ENCODE peak calls at places on chromosomes 11 and 22, in ten cellular contexts. B is A549; G is GM12865; X is aorta; L is RWPE2; J is breast epithelium; H is lung microvascular endothelial cell; K is stimulated activated naive CD4-positive, alpha-beta T cell; I is stimulated activated CD4-positive, alpha-beta T cell treated with anti-CD3 and anti-CD28 coated beads, Interleukin-4, amount 100 ng/mL, for 24 hours; D is stimulated activated CD8-positive, alpha-beta memory T cell treated with anti-CD3 and anti-CD28 coated beads, Interleukin-15, amount 100 ng/mL, for 1 hour. O is an unnamed sample.

GRCh38 chr22:40058265-40058664 is 63.5 kb downstream of the FAM83F start:
- DNase-seq in B (no peak), G (no peak), X (no peak), L (no peak), J (no peak), H (peak; percentile 32), K (no peak), I (peak; percentile 49), D (no peak), O (no peak)

GRCh38 chr11:134346101-134346975 is 14.6 kb downstream of the GLB1L2 start:
- DNase-seq in B (no peak), G (no peak), X (no peak), L (no peak), J (no peak), H (no peak), K (no peak), I (no peak), D (no peak), O (no peak)

GRCh38 chr22:19879996-19880785 is 25.5 kb upstream of the GNB1L start:
- DNase-seq in B (no peak), G (no peak), X (peak; percentile 41), L (peak; percentile 63), J (no peak), H (no peak), K (no peak), I (no peak), D (no peak), O (no peak)

GRCh38 chr22:50728523-50728931 is 9.5 kb upstream of the ACR start:
- DNase-seq in B (no peak), G (no peak), X (peak; percentile 25), L (peak; percentile 35), J (peak; percentile 51), H (no peak), K (no peak), I (no peak), D (no peak), O (no peak)

GRCh38 chr11:120135838-120136237 is 2.1 kb downstream of the TRIM29 start:
- DNase-seq in B (no peak), G (no peak), X (peak; percentile 21), L (peak; percentile 70), J (no peak), H (no peak), K (no peak), I (no peak), D (no peak), O (no peak)

GRCh38 chr11:74681686-74682651 is 49.3 kb downstream of the CHRDL2 start:
- DNase-seq in B (no peak), G (no peak), X (peak; percentile 49), L (no peak), J (peak; percentile 75), H (no peak), K (no peak), I (no peak), D (no peak), O (no peak)

GRCh38 chr11:95067828-95068244 is 1.1 kb downstream of the SRSF8 start:
- DNase-seq in B (no peak), G (no peak), X (no peak), L (no peak), J (no peak), H (no peak), K (no peak), I (no peak), D (no peak), O (no peak)

GRCh38 chr11:119315139-119316016 is 1.6 kb downstream of the MCAM start:
- DNase-seq in B (no peak), G (peak; percentile 57), X (peak; percentile 73), L (no peak), J (no peak), H (peak; percentile 41), K (peak; percentile 26), I (peak; percentile 48), D (no peak), O (peak; percentile 88)

GRCh38 chr11:70118642-70119041 is 40.5 kb downstream of the ANO1 start:
- DNase-seq in B (no peak), G (no peak), X (no peak), L (no peak), J (no peak), H (no peak), K (no peak), I (no peak), D (no peak), O (no peak)

GRCh38 chr11:75563978-75564552 is 2.0 kb downstream of the SERPINH1 start:
- DNase-seq in B (no peak), G (no peak), X (peak; percentile 86), L (no peak), J (no peak), H (peak; percentile 90), K (no peak), I (no peak), D (no peak), O (no peak)

GRCh38 chr22:37126882-37127281 is 17.4 kb upstream of the TMPRSS6 start:
- DNase-seq in B (peak; percentile 19), G (no peak), X (no peak), L (no peak), J (no peak), H (no peak), K (no peak), I (no peak), D (no peak), O (no peak)

GRCh38 chr11:86523738-86524602 is 148.4 kb downstream of the ME3 start:
- DNase-seq in B (peak; percentile 97), G (no peak), X (no peak), L (peak; percentile 70), J (no peak), H (peak; percentile 95), K (no peak), I (peak; percentile 9), D (no peak), O (no peak)

GRCh38 chr22:43891360-43892182 is at the start of gene PNPLA5:
- DNase-seq in B (no peak), G (no peak), X (peak; percentile 28), L (no peak), J (no peak), H (no peak), K (no peak), I (peak; percentile 19), D (no peak), O (no peak)

GRCh38 chr11:70423523-70424505 is 25.5 kb downstream of the CTTN start:
- DNase-seq in B (no peak), G (peak; percentile 89), X (no peak), L (no peak), J (no peak), H (peak; percentile 83), K (no peak), I (peak; percentile 39), D (no peak), O (no peak)

GRCh38 chr11:132977746-132978145 is 554.6 kb downstream of the OPCML start:
- DNase-seq in B (no peak), G (no peak), X (no peak), L (no peak), J (no peak), H (no peak), K (no peak), I (no peak), D (no peak), O (no peak)

GRCh38 chr11:76664578-76665061 is 5.9 kb downstream of the LRRC32 start:
- DNase-seq in B (no peak), G (peak; percentile 36), X (peak; percentile 40), L (peak; percentile 42), J (peak; percentile 41), H (peak; percentile 78), K (no peak), I (no peak), D (no peak), O (no peak)

GRCh38 chr11:43573233-43573632 is 107.3 kb upstream of the HSD17B12 start:
- DNase-seq in B (no peak), G (peak; percentile 35), X (no peak), L (no peak), J (no peak), H (peak; percentile 24), K (no peak), I (no peak), D (no peak), O (peak; percentile 14)